ENCODE peak calls at places on chromosomes 12 and 14, in six cellular contexts. B is lung; T is A172; J is activated CD4-positive, alpha-beta memory T cell treated with anti-CD3 and anti-CD28 coated beads, Interleukin-2, amount 10 ng/mL, durations not matched to agents 7 days and 5 days; L is sigmoid colon; K is activated effector memory CD4-positive, alpha-beta T cell treated with anti-CD3 and anti-CD28 coated beads, Interleukin-2, amount 50 U/mL, for 16 hours. O is an unnamed sample.

GRCh38 chr14:98999901-99000300 is 272.1 kb downstream of the BCL11B start:
- DNase-seq in B (no peak), T (no peak), J (no peak), L (no peak), K (no peak), O (no peak)

GRCh38 chr12:3998968-3999792 is 126.0 kb upstream of the PARP11 start:
- DNase-seq in B (peak), T (no peak), J (no peak), L (no peak), K (no peak), O (no peak)

GRCh38 chr12:40016960-40017359 is 88.9 kb downstream of the SLC2A13 start:
- DNase-seq in B (no peak), T (no peak), J (no peak), L (no peak), K (no peak), O (no peak)

GRCh38 chr14:26427059-26427458 is 170.8 kb downstream of the NOVA1 start:
- DNase-seq in B (no peak), T (no peak), J (no peak), L (no peak), K (no peak), O (no peak)

GRCh38 chr14:30855345-30856037 is 18.9 kb upstream of the COCH start:
- DNase-seq in B (no peak), T (no peak), J (no peak), L (no peak), K (no peak), O (no peak)

GRCh38 chr12:52180971-52181628 is 10.7 kb downstream of the KRT80 start:
- DNase-seq in B (no peak), T (no peak), J (no peak), L (no peak), K (no peak), O (no peak)

GRCh38 chr14:75769047-75769685 is 108.1 kb downstream of the TTLL5 start:
- DNase-seq in B (no peak), T (no peak), J (no peak), L (no peak), K (no peak), O (no peak)

GRCh38 chr14:78401866-78402265 is 231.7 kb downstream of the NRXN3 start:
- DNase-seq in B (no peak), T (no peak), J (no peak), L (no peak), K (no peak), O (no peak)

GRCh38 chr12:6764011-6764828 is 1.9 kb upstream of the PTMS start:
- DNase-seq in B (peak), T (peak), J (peak), L (peak), K (peak), O (peak)

GRCh38 chr14:98494582-98494981 is 777.4 kb downstream of the BCL11B start:
- DNase-seq in B (no peak), T (no peak), J (peak), L (no peak), K (peak), O (no peak)

GRCh38 chr12:38555620-38556596 is 239.3 kb downstream of the ALG10B start:
- DNase-seq in B (no peak), T (peak), J (no peak), L (no peak), K (no peak), O (no peak)

O was measured in AG04449.